ENCODE peak calls at places on chromosome 18, in nine cellular contexts. One of them, this sample, is unnamed.

GRCh38 chr18:48295586-48296311 is 113.4 kb downstream of the ZBTB7C start:
- DNase-seq in AG10803: no peak
- DNase-seq in pancreas: no peak
- DNase-seq in neural crest cell: no peak
- DNase-seq in progenitor cell of endocrine pancreas: no peak
- DNase-seq in AG04449: no peak
- DNase-seq in GM10248: no peak
- DNase-seq in CD8-positive, alpha-beta T cell: no peak
- DNase-seq in IMR-90: no peak
- DNase-seq in this sample: no peak

GRCh38 chr18:23588836-23589560 is 2.7 kb upstream of the NPC1 start:
- DNase-seq in pancreas: no peak
- DNase-seq in progenitor cell of endocrine pancreas: no peak
- DNase-seq in IMR-90: no peak
- DNase-seq in CD8-positive, alpha-beta T cell: no peak
- DNase-seq in neural crest cell: no peak
- DNase-seq in AG10803: peak; percentile 66
- DNase-seq in AG04449: no peak
- DNase-seq in GM10248: no peak
- DNase-seq in this sample: no peak

GRCh38 chr18:75727479-75727878 is 300.0 kb upstream of the SMIM21 start:
- DNase-seq in neural crest cell: peak; percentile 48
- DNase-seq in AG10803: peak; percentile 21
- DNase-seq in progenitor cell of endocrine pancreas: peak; percentile 20
- DNase-seq in pancreas: peak; percentile 30
- DNase-seq in GM10248: peak; percentile 26
- DNase-seq in AG04449: no peak
- DNase-seq in CD8-positive, alpha-beta T cell: no peak
- DNase-seq in IMR-90: peak; percentile 30
- DNase-seq in this sample: peak; percentile 36

GRCh38 chr18:60010984-60011383 is 111.2 kb downstream of the PMAIP1 start:
- DNase-seq in GM10248: no peak
- DNase-seq in AG10803: no peak
- DNase-seq in IMR-90: no peak
- DNase-seq in neural crest cell: no peak
- DNase-seq in pancreas: no peak
- DNase-seq in AG04449: no peak
- DNase-seq in CD8-positive, alpha-beta T cell: no peak
- DNase-seq in progenitor cell of endocrine pancreas: no peak
- DNase-seq in this sample: no peak

GRCh38 chr18:49052891-49053644 is 102.3 kb upstream of the SMAD7 start:
- DNase-seq in IMR-90: peak; percentile 97
- DNase-seq in CD8-positive, alpha-beta T cell: peak; percentile 25
- DNase-seq in pancreas: no peak
- DNase-seq in AG10803: peak; percentile 96
- DNase-seq in progenitor cell of endocrine pancreas: no peak
- DNase-seq in GM10248: no peak
- DNase-seq in AG04449: peak; percentile 92
- DNase-seq in neural crest cell: no peak
- DNase-seq in this sample: no peak

GRCh38 chr18:28584726-28585125 is 407.8 kb upstream of the CDH2 start:
- DNase-seq in progenitor cell of endocrine pancreas: no peak
- DNase-seq in CD8-positive, alpha-beta T cell: no peak
- DNase-seq in pancreas: no peak
- DNase-seq in IMR-90: peak; percentile 65
- DNase-seq in neural crest cell: no peak
- DNase-seq in AG04449: peak; percentile 34
- DNase-seq in AG10803: peak; percentile 82
- DNase-seq in GM10248: no peak
- DNase-seq in this sample: no peak

GRCh38 chr18:47930844-47931706 is 616 bp upstream of the SMAD2 start:
- DNase-seq in pancreas: peak; percentile 95
- DNase-seq in AG04449: peak; percentile 45
- DNase-seq in IMR-90: peak; percentile 94
- DNase-seq in AG10803: peak; percentile 95
- DNase-seq in progenitor cell of endocrine pancreas: peak; percentile 89
- DNase-seq in neural crest cell: peak; percentile 84
- DNase-seq in GM10248: peak; percentile 95
- DNase-seq in CD8-positive, alpha-beta T cell: peak; percentile 94
- DNase-seq in this sample: peak; percentile 97

GRCh38 chr18:47968006-47968676 is 37.7 kb upstream of the SMAD2 start:
- DNase-seq in AG04449: no peak
- DNase-seq in pancreas: no peak
- DNase-seq in AG10803: peak; percentile 18
- DNase-seq in GM10248: no peak
- DNase-seq in IMR-90: no peak
- DNase-seq in progenitor cell of endocrine pancreas: no peak
- DNase-seq in CD8-positive, alpha-beta T cell: no peak
- DNase-seq in neural crest cell: no peak
- DNase-seq in this sample: no peak

GRCh38 chr18:8946046-8946838 is 156.3 kb upstream of the NDUFV2 start:
- DNase-seq in GM10248: no peak
- DNase-seq in progenitor cell of endocrine pancreas: no peak
- DNase-seq in neural crest cell: no peak
- DNase-seq in pancreas: no peak
- DNase-seq in IMR-90: peak; percentile 98
- DNase-seq in CD8-positive, alpha-beta T cell: no peak
- DNase-seq in AG10803: peak; percentile 99
- DNase-seq in AG04449: peak; percentile 97
- DNase-seq in this sample: no peak

GRCh38 chr18:8949206-8949605 is 153.3 kb upstream of the NDUFV2 start:
- DNase-seq in progenitor cell of endocrine pancreas: no peak
- DNase-seq in CD8-positive, alpha-beta T cell: no peak
- DNase-seq in AG10803: peak; percentile 83
- DNase-seq in pancreas: no peak
- DNase-seq in GM10248: no peak
- DNase-seq in IMR-90: peak; percentile 48
- DNase-seq in AG04449: no peak
- DNase-seq in neural crest cell: no peak
- DNase-seq in this sample: no peak

GRCh38 chr18:8947576-8947975 is 154.9 kb upstream of the NDUFV2 start:
- DNase-seq in neural crest cell: no peak
- DNase-seq in progenitor cell of endocrine pancreas: no peak
- DNase-seq in IMR-90: no peak
- DNase-seq in pancreas: no peak
- DNase-seq in GM10248: no peak
- DNase-seq in AG04449: no peak
- DNase-seq in CD8-positive, alpha-beta T cell: no peak
- DNase-seq in AG10803: peak; percentile 79
- DNase-seq in this sample: no peak

GRCh38 chr18:8948011-8948410 is 154.5 kb upstream of the NDUFV2 start:
- DNase-seq in progenitor cell of endocrine pancreas: no peak
- DNase-seq in GM10248: no peak
- DNase-seq in AG10803: peak; percentile 16
- DNase-seq in pancreas: no peak
- DNase-seq in CD8-positive, alpha-beta T cell: no peak
- DNase-seq in AG04449: no peak
- DNase-seq in IMR-90: no peak
- DNase-seq in neural crest cell: no peak
- DNase-seq in this sample: no peak

DNA sequence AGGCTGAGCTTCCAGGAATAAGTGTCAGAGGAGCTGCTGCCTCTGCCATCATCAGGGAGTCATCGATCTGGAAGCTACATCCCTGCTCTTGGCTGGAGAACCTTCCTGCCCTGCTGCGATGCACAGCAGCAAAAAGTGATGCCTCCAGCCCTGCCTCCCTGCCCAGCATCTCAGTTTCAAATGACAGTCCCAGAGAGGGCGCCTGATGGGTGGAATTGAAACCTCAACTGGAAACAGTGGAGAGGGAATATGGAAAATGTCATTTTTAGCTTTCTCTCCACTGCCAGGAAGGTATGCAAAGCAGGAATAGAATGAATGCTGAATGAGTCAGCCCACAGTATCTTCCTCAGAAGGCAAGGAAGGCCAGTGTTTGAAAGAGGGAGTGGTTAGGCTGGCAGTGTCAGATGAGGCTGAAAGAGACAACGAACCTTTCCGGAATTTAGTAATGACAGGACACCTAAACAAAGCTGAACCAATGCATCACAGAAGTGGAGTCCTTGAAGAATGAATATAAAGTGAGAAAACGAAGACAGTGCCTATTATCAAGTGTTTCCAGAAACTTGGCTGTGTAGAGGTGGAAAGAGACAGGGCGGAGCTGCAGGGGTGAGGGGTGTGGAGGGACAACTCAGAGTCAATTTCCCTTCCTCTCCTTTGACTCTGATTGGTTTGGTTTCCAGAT is 153.9 kb upstream of the NDUFV2 start:
- DNase-seq in neural crest cell: no peak
- DNase-seq in progenitor cell of endocrine pancreas: no peak
- DNase-seq in pancreas: no peak
- DNase-seq in GM10248: no peak
- DNase-seq in AG10803: peak; percentile 98
- DNase-seq in CD8-positive, alpha-beta T cell: no peak
- DNase-seq in IMR-90: peak; percentile 93
- DNase-seq in AG04449: no peak
- DNase-seq in this sample: no peak
- TF ChIP-seq CTCF in neural crest cell: no peak
- TF ChIP-seq CTCF in progenitor cell of endocrine pancreas: no peak
- TF ChIP-seq CTCF in pancreas: no peak
- TF ChIP-seq CTCF in GM10248: no peak
- TF ChIP-seq CTCF in AG10803: peak; percentile 22
- TF ChIP-seq CTCF in CD8-positive, alpha-beta T cell: no peak
- TF ChIP-seq CTCF in IMR-90: no peak
- TF ChIP-seq CTCF in AG04449: peak; percentile 15
- TF ChIP-seq CTCF in this sample: no peak

GRCh38 chr18:45284174-45284573 is 331.1 kb upstream of the SLC14A2 start:
- DNase-seq in GM10248: no peak
- DNase-seq in IMR-90: no peak
- DNase-seq in AG10803: no peak
- DNase-seq in CD8-positive, alpha-beta T cell: no peak
- DNase-seq in AG04449: no peak
- DNase-seq in pancreas: no peak
- DNase-seq in neural crest cell: no peak
- DNase-seq in progenitor cell of endocrine pancreas: no peak
- DNase-seq in this sample: no peak

GRCh38 chr18:45277870-45278269 is 337.4 kb upstream of the SLC14A2 start:
- DNase-seq in GM10248: no peak
- DNase-seq in AG04449: no peak
- DNase-seq in pancreas: no peak
- DNase-seq in neural crest cell: no peak
- DNase-seq in progenitor cell of endocrine pancreas: no peak
- DNase-seq in IMR-90: no peak
- DNase-seq in AG10803: no peak
- DNase-seq in CD8-positive, alpha-beta T cell: no peak
- DNase-seq in this sample: no peak

GRCh38 chr18:45280486-45281263 is 334.6 kb upstream of the SLC14A2 start:
- DNase-seq in CD8-positive, alpha-beta T cell: no peak
- DNase-seq in progenitor cell of endocrine pancreas: no peak
- DNase-seq in neural crest cell: no peak
- DNase-seq in GM10248: no peak
- DNase-seq in IMR-90: no peak
- DNase-seq in pancreas: no peak
- DNase-seq in AG10803: no peak
- DNase-seq in AG04449: no peak
- DNase-seq in this sample: no peak

GRCh38 chr18:45285251-45285650 is 330.0 kb upstream of the SLC14A2 start:
- DNase-seq in IMR-90: no peak
- DNase-seq in pancreas: no peak
- DNase-seq in progenitor cell of endocrine pancreas: no peak
- DNase-seq in AG10803: no peak
- DNase-seq in neural crest cell: no peak
- DNase-seq in CD8-positive, alpha-beta T cell: no peak
- DNase-seq in GM10248: no peak
- DNase-seq in AG04449: no peak
- DNase-seq in this sample: no peak

DNA sequence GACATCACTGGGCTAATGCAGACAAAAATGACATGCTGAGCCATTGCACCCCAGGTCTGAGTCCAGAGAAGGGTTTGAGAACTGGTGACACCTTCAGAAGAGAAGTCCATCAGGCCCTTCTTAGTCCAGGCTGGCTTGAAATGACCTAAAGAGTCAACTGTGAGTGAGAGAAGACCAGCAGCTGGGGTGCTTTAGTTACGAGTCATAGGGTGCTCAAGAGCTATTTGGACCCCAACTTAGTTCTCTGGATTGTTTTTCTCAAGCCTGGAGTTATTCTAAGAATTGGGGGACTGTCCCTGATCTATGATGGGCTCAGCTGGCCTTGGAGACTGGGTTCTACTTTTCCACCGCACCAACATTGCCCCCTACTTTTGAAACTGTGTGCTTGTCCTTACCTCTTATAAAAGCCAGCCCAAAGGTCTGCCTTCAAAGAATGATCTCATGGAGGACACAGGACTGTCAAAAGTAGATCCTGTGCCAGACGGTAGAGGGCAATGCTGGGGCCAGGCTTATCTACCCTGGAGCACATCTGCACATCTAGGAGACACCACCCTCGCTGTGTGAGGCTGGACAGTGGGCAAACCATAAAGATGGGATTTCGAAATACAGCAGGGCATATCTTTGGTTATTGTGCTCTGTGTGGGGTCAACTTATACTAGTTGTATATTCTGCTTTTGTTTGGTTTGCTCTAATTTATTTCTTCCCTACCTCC is 333.0 kb upstream of the SLC14A2 start:
- DNase-seq in AG04449: no peak
- DNase-seq in AG10803: no peak
- DNase-seq in IMR-90: no peak
- DNase-seq in GM10248: no peak
- DNase-seq in progenitor cell of endocrine pancreas: no peak
- DNase-seq in CD8-positive, alpha-beta T cell: no peak
- DNase-seq in pancreas: no peak
- DNase-seq in neural crest cell: no peak
- DNase-seq in this sample: no peak
- TF ChIP-seq CTCF in AG04449: no peak
- TF ChIP-seq CTCF in AG10803: peak; percentile 17
- TF ChIP-seq CTCF in IMR-90: no peak
- TF ChIP-seq CTCF in GM10248: no peak
- TF ChIP-seq CTCF in progenitor cell of endocrine pancreas: no peak
- TF ChIP-seq CTCF in CD8-positive, alpha-beta T cell: no peak
- TF ChIP-seq CTCF in pancreas: no peak
- TF ChIP-seq CTCF in neural crest cell: no peak
- TF ChIP-seq CTCF in this sample: no peak

DNA sequence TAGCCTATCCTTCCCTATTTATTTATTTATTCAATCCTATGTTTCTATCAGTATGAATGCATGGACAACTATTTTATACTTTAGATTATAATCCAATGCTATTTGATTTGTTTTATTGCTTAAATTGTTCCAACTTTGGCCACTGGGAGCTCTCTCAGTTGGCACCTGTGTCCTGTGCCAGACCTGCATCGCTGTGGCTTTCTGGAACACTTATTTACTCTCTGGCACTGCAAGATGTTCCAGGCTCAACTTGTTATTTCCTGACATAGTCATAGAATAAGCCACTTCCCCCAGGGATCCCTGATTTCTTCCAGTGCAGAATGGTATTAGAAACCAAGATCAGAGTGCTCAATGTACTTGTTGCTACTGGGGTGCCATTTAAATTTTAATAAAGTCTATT is 5.8 kb downstream of the MC2R start:
- DNase-seq in progenitor cell of endocrine pancreas: no peak
- DNase-seq in AG04449: no peak
- DNase-seq in neural crest cell: no peak
- DNase-seq in AG10803: no peak
- DNase-seq in GM10248: no peak
- DNase-seq in pancreas: no peak
- DNase-seq in CD8-positive, alpha-beta T cell: no peak
- DNase-seq in IMR-90: no peak
- DNase-seq in this sample: no peak
- TF ChIP-seq CTCF in progenitor cell of endocrine pancreas: peak; percentile 19
- TF ChIP-seq CTCF in AG04449: no peak
- TF ChIP-seq CTCF in neural crest cell: no peak
- TF ChIP-seq CTCF in AG10803: no peak
- TF ChIP-seq CTCF in GM10248: no peak
- TF ChIP-seq CTCF in pancreas: no peak
- TF ChIP-seq CTCF in CD8-positive, alpha-beta T cell: no peak
- TF ChIP-seq CTCF in IMR-90: no peak
- TF ChIP-seq CTCF in this sample: no peak

GRCh38 chr18:5103286-5103685 is 93.8 kb downstream of the AKAIN1 start:
- DNase-seq in IMR-90: no peak
- DNase-seq in CD8-positive, alpha-beta T cell: no peak
- DNase-seq in GM10248: no peak
- DNase-seq in pancreas: no peak
- DNase-seq in AG10803: no peak
- DNase-seq in progenitor cell of endocrine pancreas: no peak
- DNase-seq in neural crest cell: no peak
- DNase-seq in AG04449: no peak
- DNase-seq in this sample: no peak
- TF ChIP-seq CTCF in IMR-90: no peak
- TF ChIP-seq CTCF in CD8-positive, alpha-beta T cell: peak; percentile 34
- TF ChIP-seq CTCF in GM10248: no peak
- TF ChIP-seq CTCF in pancreas: no peak
- TF ChIP-seq CTCF in AG10803: no peak
- TF ChIP-seq CTCF in progenitor cell of endocrine pancreas: no peak
- TF ChIP-seq CTCF in neural crest cell: no peak
- TF ChIP-seq CTCF in AG04449: no peak
- TF ChIP-seq CTCF in this sample: no peak

This sample was measured in heart right ventricle.